ENCODE peak calls at places on chromosomes 6 and 20, in eight cellular contexts. One of them, this sample, is unnamed.

GRCh38 chr6:134080171-134080795 is 27.9 kb upstream of the SLC2A12 start:
- DNase-seq in WERI-Rb-1: no peak
- DNase-seq in AG10803: no peak
- DNase-seq in A549: no peak
- DNase-seq in IMR-90: no peak
- DNase-seq in ovary: no peak
- DNase-seq in transverse colon: peak
- DNase-seq in fibroblast of pulmonary artery: no peak
- DNase-seq in this sample: no peak

GRCh38 chr6:13461805-13462204 is 25.6 kb downstream of the GFOD1 start:
- DNase-seq in WERI-Rb-1: no peak
- DNase-seq in fibroblast of pulmonary artery: no peak
- DNase-seq in AG10803: no peak
- DNase-seq in IMR-90: no peak
- DNase-seq in ovary: no peak
- DNase-seq in A549: no peak
- DNase-seq in transverse colon: no peak
- DNase-seq in this sample: no peak

GRCh38 chr20:50321797-50322480 is 131.3 kb downstream of the CEBPB start:
- DNase-seq in A549: no peak
- DNase-seq in transverse colon: peak
- DNase-seq in AG10803: peak
- DNase-seq in fibroblast of pulmonary artery: peak
- DNase-seq in ovary: peak
- DNase-seq in IMR-90: peak
- DNase-seq in WERI-Rb-1: no peak
- DNase-seq in this sample: no peak

GRCh38 chr6:79033279-79033678 is 44.8 kb downstream of the PHIP start:
- DNase-seq in transverse colon: no peak
- DNase-seq in ovary: no peak
- DNase-seq in A549: no peak
- DNase-seq in fibroblast of pulmonary artery: no peak
- DNase-seq in WERI-Rb-1: no peak
- DNase-seq in IMR-90: no peak
- DNase-seq in AG10803: no peak
- DNase-seq in this sample: no peak

GRCh38 chr20:914727-915498 is 1.2 kb downstream of the ANGPT4 start:
- DNase-seq in IMR-90: no peak
- DNase-seq in transverse colon: no peak
- DNase-seq in fibroblast of pulmonary artery: no peak
- DNase-seq in AG10803: peak
- DNase-seq in A549: no peak
- DNase-seq in WERI-Rb-1: no peak
- DNase-seq in ovary: no peak
- DNase-seq in this sample: no peak

GRCh38 chr6:116008470-116009229 is 52.0 kb downstream of the FRK start:
- DNase-seq in ovary: no peak
- DNase-seq in WERI-Rb-1: no peak
- DNase-seq in transverse colon: no peak
- DNase-seq in A549: no peak
- DNase-seq in fibroblast of pulmonary artery: peak
- DNase-seq in IMR-90: peak
- DNase-seq in AG10803: peak
- DNase-seq in this sample: no peak

GRCh38 chr6:138285800-138286199 is 67.5 kb upstream of the PBOV1 start:
- DNase-seq in WERI-Rb-1: no peak
- DNase-seq in ovary: no peak
- DNase-seq in transverse colon: no peak
- DNase-seq in AG10803: no peak
- DNase-seq in A549: no peak
- DNase-seq in IMR-90: no peak
- DNase-seq in fibroblast of pulmonary artery: no peak
- DNase-seq in this sample: no peak

GRCh38 chr20:31608256-31608980 is 3.3 kb downstream of the ID1 start:
- DNase-seq in ovary: peak
- DNase-seq in WERI-Rb-1: peak
- DNase-seq in IMR-90: peak
- DNase-seq in transverse colon: peak
- DNase-seq in AG10803: peak
- DNase-seq in A549: peak
- DNase-seq in fibroblast of pulmonary artery: peak
- DNase-seq in this sample: peak

GRCh38 chr6:137823826-137824501 is 43.1 kb upstream of the TNFAIP3 start:
- DNase-seq in IMR-90: peak
- DNase-seq in AG10803: peak
- DNase-seq in fibroblast of pulmonary artery: peak
- DNase-seq in A549: no peak
- DNase-seq in ovary: peak
- DNase-seq in transverse colon: peak
- DNase-seq in WERI-Rb-1: peak
- DNase-seq in this sample: no peak

GRCh38 chr6:113560908-113561307 is 296.2 kb upstream of the MARCKS start:
- DNase-seq in WERI-Rb-1: no peak
- DNase-seq in IMR-90: peak
- DNase-seq in A549: no peak
- DNase-seq in ovary: no peak
- DNase-seq in fibroblast of pulmonary artery: peak
- DNase-seq in AG10803: peak
- DNase-seq in transverse colon: no peak
- DNase-seq in this sample: no peak

GRCh38 chr20:45957021-45957941 is 14.7 kb downstream of the ZNF335 start:
- DNase-seq in IMR-90: no peak
- DNase-seq in transverse colon: no peak
- DNase-seq in fibroblast of pulmonary artery: no peak
- DNase-seq in ovary: peak
- DNase-seq in A549: no peak
- DNase-seq in WERI-Rb-1: peak
- DNase-seq in AG10803: no peak
- DNase-seq in this sample: no peak

GRCh38 chr6:129446272-129446851 is 263.6 kb downstream of the ARHGAP18 start:
- DNase-seq in AG10803: no peak
- DNase-seq in A549: no peak
- DNase-seq in fibroblast of pulmonary artery: no peak
- DNase-seq in IMR-90: no peak
- DNase-seq in ovary: no peak
- DNase-seq in WERI-Rb-1: no peak
- DNase-seq in transverse colon: no peak
- DNase-seq in this sample: no peak

GRCh38 chr20:23362392-23363256 is 642 bp downstream of the GZF1 start:
- DNase-seq in fibroblast of pulmonary artery: peak
- DNase-seq in transverse colon: peak
- DNase-seq in IMR-90: peak
- DNase-seq in ovary: no peak
- DNase-seq in AG10803: peak
- DNase-seq in WERI-Rb-1: no peak
- DNase-seq in A549: no peak
- DNase-seq in this sample: peak

GRCh38 chr20:22288957-22289356 is 295.4 kb downstream of the FOXA2 start:
- DNase-seq in IMR-90: no peak
- DNase-seq in ovary: no peak
- DNase-seq in A549: no peak
- DNase-seq in AG10803: no peak
- DNase-seq in transverse colon: no peak
- DNase-seq in fibroblast of pulmonary artery: no peak
- DNase-seq in WERI-Rb-1: no peak
- DNase-seq in this sample: no peak

GRCh38 chr6:33577718-33578117 is 2.4 kb downstream of the BAK1 start:
- DNase-seq in A549: no peak
- DNase-seq in ovary: no peak
- DNase-seq in transverse colon: peak
- DNase-seq in fibroblast of pulmonary artery: no peak
- DNase-seq in AG10803: no peak
- DNase-seq in WERI-Rb-1: no peak
- DNase-seq in IMR-90: no peak
- DNase-seq in this sample: no peak

GRCh38 chr6:93447874-93448273 is 28.5 kb upstream of the EPHA7 start:
- DNase-seq in A549: no peak
- DNase-seq in IMR-90: no peak
- DNase-seq in AG10803: no peak
- DNase-seq in WERI-Rb-1: peak
- DNase-seq in ovary: no peak
- DNase-seq in fibroblast of pulmonary artery: no peak
- DNase-seq in transverse colon: peak
- DNase-seq in this sample: no peak
- H3K4me3 ChIP-seq in A549: no peak
- H3K4me3 ChIP-seq in IMR-90: no peak
- H3K4me3 ChIP-seq in AG10803: no peak
- H3K4me3 ChIP-seq in WERI-Rb-1: no peak
- H3K4me3 ChIP-seq in ovary: no peak
- H3K4me3 ChIP-seq in fibroblast of pulmonary artery: no peak
- H3K4me3 ChIP-seq in transverse colon: no peak
- H3K4me3 ChIP-seq in this sample: no peak

GRCh38 chr6:6674872-6675271 is 86.4 kb downstream of the LY86 start:
- DNase-seq in ovary: no peak
- DNase-seq in transverse colon: no peak
- DNase-seq in AG10803: no peak
- DNase-seq in fibroblast of pulmonary artery: no peak
- DNase-seq in IMR-90: no peak
- DNase-seq in A549: no peak
- DNase-seq in WERI-Rb-1: peak
- DNase-seq in this sample: no peak
- TF ChIP-seq CTCF in ovary: no peak
- TF ChIP-seq CTCF in transverse colon: no peak
- TF ChIP-seq CTCF in AG10803: peak
- TF ChIP-seq CTCF in fibroblast of pulmonary artery: peak
- TF ChIP-seq CTCF in IMR-90: peak
- TF ChIP-seq CTCF in A549: no peak
- TF ChIP-seq CTCF in WERI-Rb-1: peak
- TF ChIP-seq CTCF in this sample: no peak

GRCh38 chr6:2970753-2971419 is 481 bp downstream of the SERPINB6 start:
- DNase-seq in WERI-Rb-1: peak
- DNase-seq in A549: peak
- DNase-seq in transverse colon: peak
- DNase-seq in fibroblast of pulmonary artery: peak
- DNase-seq in ovary: peak
- DNase-seq in IMR-90: peak
- DNase-seq in AG10803: peak
- DNase-seq in this sample: peak

GRCh38 chr6:2970034-2970685 is 1.2 kb downstream of the SERPINB6 start:
- DNase-seq in ovary: no peak
- DNase-seq in A549: no peak
- DNase-seq in fibroblast of pulmonary artery: no peak
- DNase-seq in IMR-90: peak
- DNase-seq in WERI-Rb-1: no peak
- DNase-seq in AG10803: peak
- DNase-seq in transverse colon: no peak
- DNase-seq in this sample: no peak

GRCh38 chr6:2973656-2974055 is 2.3 kb upstream of the SERPINB6 start:
- DNase-seq in ovary: no peak
- DNase-seq in AG10803: peak
- DNase-seq in A549: no peak
- DNase-seq in fibroblast of pulmonary artery: no peak
- DNase-seq in WERI-Rb-1: no peak
- DNase-seq in transverse colon: no peak
- DNase-seq in IMR-90: no peak
- DNase-seq in this sample: no peak

GRCh38 chr6:2969549-2969948 is 1.8 kb downstream of the SERPINB6 start:
- DNase-seq in WERI-Rb-1: no peak
- DNase-seq in transverse colon: no peak
- DNase-seq in fibroblast of pulmonary artery: no peak
- DNase-seq in IMR-90: no peak
- DNase-seq in ovary: no peak
- DNase-seq in A549: no peak
- DNase-seq in AG10803: no peak
- DNase-seq in this sample: no peak

DNA sequence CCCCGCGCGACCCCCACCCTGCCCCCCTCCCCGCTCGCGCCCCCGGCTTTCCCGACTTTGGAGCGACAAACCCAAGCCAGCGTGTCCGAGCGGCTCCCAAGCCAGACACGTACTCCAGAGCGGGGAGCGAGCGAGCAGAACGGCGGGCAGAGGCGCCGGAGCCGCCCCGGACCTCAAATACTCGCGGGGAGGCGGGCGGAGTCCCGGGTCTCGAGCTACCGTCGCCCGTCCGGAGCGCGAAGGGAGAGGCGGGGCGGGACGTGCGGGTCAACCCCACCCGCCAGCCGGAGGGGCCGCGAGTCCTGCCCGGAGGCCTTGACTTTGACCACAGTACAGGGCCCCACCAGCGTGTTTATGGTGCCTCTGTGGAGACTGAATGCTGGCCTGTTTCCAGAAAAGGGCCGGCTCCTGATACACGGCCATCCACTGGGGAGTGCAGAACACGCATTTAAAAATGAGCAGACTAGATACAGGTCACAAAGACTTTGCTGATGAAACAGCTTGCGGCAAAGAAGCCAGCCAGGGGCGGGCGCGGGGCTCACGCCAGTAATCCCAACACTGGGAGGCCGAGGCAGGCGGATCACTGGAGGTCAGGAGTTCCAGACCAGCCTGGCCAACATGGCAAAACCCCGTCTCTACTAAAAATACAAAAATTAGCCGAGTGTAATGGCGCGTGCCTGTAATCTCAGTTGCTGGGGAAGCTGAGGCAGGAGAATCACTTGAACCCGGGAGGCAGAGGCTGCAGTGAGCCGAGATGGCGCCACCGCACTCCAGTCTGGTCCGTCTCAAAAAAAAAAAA is at the start of gene SERPINB6:
- DNase-seq in WERI-Rb-1: peak
- DNase-seq in ovary: peak
- DNase-seq in transverse colon: peak
- DNase-seq in IMR-90: peak
- DNase-seq in AG10803: peak
- DNase-seq in A549: peak
- DNase-seq in fibroblast of pulmonary artery: peak
- DNase-seq in this sample: peak
- H3K4me3 ChIP-seq in WERI-Rb-1: peak
- H3K4me3 ChIP-seq in ovary: peak
- H3K4me3 ChIP-seq in transverse colon: peak
- H3K4me3 ChIP-seq in IMR-90: peak
- H3K4me3 ChIP-seq in AG10803: peak
- H3K4me3 ChIP-seq in A549: peak
- H3K4me3 ChIP-seq in fibroblast of pulmonary artery: peak
- H3K4me3 ChIP-seq in this sample: peak

GRCh38 chr6:166036321-166037105 is 131.1 kb downstream of the TBXT start:
- DNase-seq in AG10803: no peak
- DNase-seq in IMR-90: peak
- DNase-seq in ovary: no peak
- DNase-seq in fibroblast of pulmonary artery: no peak
- DNase-seq in transverse colon: no peak
- DNase-seq in WERI-Rb-1: no peak
- DNase-seq in A549: no peak
- DNase-seq in this sample: no peak

GRCh38 chr6:166031275-166031674 is 136.4 kb downstream of the TBXT start:
- DNase-seq in IMR-90: no peak
- DNase-seq in WERI-Rb-1: no peak
- DNase-seq in A549: no peak
- DNase-seq in ovary: no peak
- DNase-seq in fibroblast of pulmonary artery: no peak
- DNase-seq in AG10803: no peak
- DNase-seq in transverse colon: no peak
- DNase-seq in this sample: no peak

GRCh38 chr6:166029506-166029905 is 138.1 kb downstream of the TBXT start:
- DNase-seq in ovary: no peak
- DNase-seq in fibroblast of pulmonary artery: no peak
- DNase-seq in AG10803: no peak
- DNase-seq in A549: no peak
- DNase-seq in transverse colon: no peak
- DNase-seq in WERI-Rb-1: no peak
- DNase-seq in IMR-90: peak
- DNase-seq in this sample: no peak

GRCh38 chr6:166027761-166028160 is 139.9 kb downstream of the TBXT start:
- DNase-seq in AG10803: peak
- DNase-seq in ovary: no peak
- DNase-seq in A549: no peak
- DNase-seq in fibroblast of pulmonary artery: peak
- DNase-seq in IMR-90: peak
- DNase-seq in transverse colon: no peak
- DNase-seq in WERI-Rb-1: no peak
- DNase-seq in this sample: no peak

GRCh38 chr6:166032366-166033171 is 135.1 kb downstream of the TBXT start:
- DNase-seq in transverse colon: peak
- DNase-seq in IMR-90: peak
- DNase-seq in fibroblast of pulmonary artery: peak
- DNase-seq in A549: peak
- DNase-seq in ovary: peak
- DNase-seq in WERI-Rb-1: no peak
- DNase-seq in AG10803: peak
- DNase-seq in this sample: no peak
- TF ChIP-seq CTCF in transverse colon: no peak
- TF ChIP-seq CTCF in IMR-90: peak
- TF ChIP-seq CTCF in fibroblast of pulmonary artery: peak
- TF ChIP-seq CTCF in A549: no peak
- TF ChIP-seq CTCF in ovary: no peak
- TF ChIP-seq CTCF in WERI-Rb-1: no peak
- TF ChIP-seq CTCF in AG10803: peak
- TF ChIP-seq CTCF in this sample: no peak

This sample was measured in coronary artery.